ENCODE peak calls at places on chromosomes 4 and X, in ten cellular contexts. O is CD4-positive, alpha-beta T cell; Y is activated T-helper 1 cell treated with anti-CD3 and anti-CD28 coated beads, Interleukin-2, amount 50 U/mL, for 16 hours; K is NCI-H187 treated with DMSO at 0.1 percent for 48 hours; L is epithelial cell of esophagus; C is GF-D8; J is cardiac fibroblast; Z is mammary epithelial cell; W is B cell; G is skeletal muscle cell. B is an unnamed sample.

GRCh38 chr4:89101256-89102161 is 9.8 kb upstream of the TIGD2 start:
- DNase-seq in O (no peak), Y (no peak), K (no peak), L (peak), C (no peak), J (peak), Z (peak), W (peak), G (no peak), B (peak)

GRCh38 chrX:43279341-43279808 is 376.7 kb upstream of the MAOA start:
- DNase-seq in O (no peak), Y (no peak), K (no peak), L (no peak), C (no peak), J (no peak), Z (no peak), W (no peak), G (no peak), B (no peak)

GRCh38 chrX:47828984-47829383 is 7.7 kb upstream of the ZNF81 start:
- DNase-seq in O (no peak), Y (no peak), K (no peak), L (no peak), C (no peak), J (no peak), Z (no peak), W (no peak), G (no peak), B (no peak)

GRCh38 chr4:38866973-38867477 is 581 bp upstream of the FAM114A1 start:
- DNase-seq in O (no peak), Y (no peak), K (no peak), L (no peak), C (no peak), J (no peak), Z (no peak), W (no peak), G (no peak), B (no peak)

GRCh38 chrX:140149761-140150160 is 184.4 kb upstream of the CXorf66 start:
- DNase-seq in O (no peak), Y (no peak), K (no peak), L (no peak), C (no peak), J (no peak), Z (no peak), W (no peak), G (no peak), B (no peak)

GRCh38 chrX:154401045-154401799 is 3.0 kb downstream of the RPL10 start:
- DNase-seq in O (no peak), Y (no peak), K (no peak), L (peak), C (no peak), J (peak), Z (no peak), W (no peak), G (no peak), B (no peak)

GRCh38 chr4:174190832-174191500 is 92.5 kb downstream of the FBXO8 start:
- DNase-seq in O (no peak), Y (no peak), K (no peak), L (no peak), C (no peak), J (no peak), Z (no peak), W (no peak), G (no peak), B (no peak)

GRCh38 chrX:70421618-70422017 is 1.5 kb upstream of the GDPD2 start:
- DNase-seq in O (no peak), Y (no peak), K (no peak), L (no peak), C (no peak), J (no peak), Z (no peak), W (no peak), G (no peak), B (no peak)

GRCh38 chrX:16786791-16787735 is 797 bp downstream of the TXLNG start:
- DNase-seq in O (peak), Y (peak), K (no peak), L (no peak), C (no peak), J (no peak), Z (peak), W (peak), G (no peak), B (peak)

GRCh38 chrX:153539171-153539978 is 21.9 kb downstream of the ATP2B3 start:
- DNase-seq in O (peak), Y (peak), K (no peak), L (peak), C (no peak), J (peak), Z (peak), W (peak), G (no peak), B (peak)

GRCh38 chrX:15524417-15524816 is 23.8 kb downstream of the BMX start:
- DNase-seq in O (no peak), Y (no peak), K (no peak), L (no peak), C (no peak), J (peak), Z (peak), W (no peak), G (no peak), B (no peak)

GRCh38 chrX:119853449-119853848 is 686 bp upstream of the UPF3B start:
- DNase-seq in O (no peak), Y (no peak), K (no peak), L (peak), C (no peak), J (no peak), Z (no peak), W (no peak), G (no peak), B (no peak)

GRCh38 chrX:56726609-56727008 is 2.4 kb upstream of the NBDY start:
- DNase-seq in O (peak), Y (no peak), K (no peak), L (peak), C (peak), J (peak), Z (peak), W (peak), G (no peak), B (peak)

GRCh38 chrX:121028419-121028818 is 19.0 kb upstream of the GLUD2 start:
- DNase-seq in O (no peak), Y (no peak), K (no peak), L (no peak), C (no peak), J (no peak), Z (no peak), W (no peak), G (no peak), B (no peak)

GRCh38 chrX:74924449-74925209 is 623 bp downstream of the NEXMIF start:
- DNase-seq in O (peak), Y (peak), K (no peak), L (peak), C (no peak), J (peak), Z (peak), W (peak), G (no peak), B (peak)

GRCh38 chr4:56448301-56448700 is 12.2 kb downstream of the PAICS start:
- DNase-seq in O (no peak), Y (no peak), K (no peak), L (no peak), C (no peak), J (peak), Z (no peak), W (no peak), G (no peak), B (no peak)

GRCh38 chrX:31397119-31397518 is 325.3 kb upstream of the FTHL17 start:
- DNase-seq in O (no peak), Y (no peak), K (no peak), L (peak), C (no peak), J (peak), Z (peak), W (no peak), G (peak), B (no peak)

GRCh38 chr4:159117564-159117963 is 14.7 kb downstream of the RAPGEF2 start:
- DNase-seq in O (no peak), Y (no peak), K (no peak), L (peak), C (no peak), J (no peak), Z (no peak), W (no peak), G (no peak), B (no peak)

GRCh38 chrX:138986235-138986634 is 274.7 kb upstream of the FGF13 start:
- DNase-seq in O (no peak), Y (no peak), K (no peak), L (peak), C (no peak), J (peak), Z (peak), W (no peak), G (no peak), B (no peak)

GRCh38 chr4:168274871-168275270 is 43.7 kb downstream of the DDX60 start:
- DNase-seq in O (no peak), Y (no peak), K (no peak), L (no peak), C (no peak), J (no peak), Z (no peak), W (no peak), G (no peak), B (no peak)